ENCODE peak calls at places on chromosomes 7 and 10, in ten cellular contexts. O, H, A, N, Y, B, F, K, C and Q are unnamed samples.

GRCh38 chr10:80202934-80203834 is 2.2 kb downstream of the ANXA11 start:
- DNase-seq in O (peak), H (no peak), A (peak), N (peak), Y (peak), B (no peak), F (no peak), K (peak), C (peak), Q (no peak)

GRCh38 chr10:100744980-100745881 is at the start of gene PAX2:
- DNase-seq in O (peak), H (no peak), A (no peak), N (peak), Y (no peak), B (no peak), F (peak), K (no peak), C (no peak), Q (no peak)

GRCh38 chr7:67724955-67725354 is 728.3 kb downstream of the TYW1 start:
- DNase-seq in O (no peak), H (no peak), A (no peak), N (no peak), Y (no peak), B (no peak), F (no peak), K (no peak), C (no peak), Q (no peak)

GRCh38 chr7:144835166-144835611 is 664 bp downstream of the TPK1 start:
- DNase-seq in O (no peak), H (no peak), A (peak), N (peak), Y (peak), B (no peak), F (no peak), K (no peak), C (peak), Q (no peak)

GRCh38 chr7:39430441-39430840 is 135.8 kb upstream of the YAE1 start:
- DNase-seq in O (no peak), H (no peak), A (no peak), N (no peak), Y (no peak), B (no peak), F (no peak), K (no peak), C (no peak), Q (no peak)

GRCh38 chr10:133100706-133101463 is 13.2 kb downstream of the ADGRA1 start:
- DNase-seq in O (no peak), H (no peak), A (no peak), N (no peak), Y (no peak), B (no peak), F (peak), K (no peak), C (no peak), Q (no peak)

GRCh38 chr7:50598455-50599343 is 33.5 kb upstream of the DDC start:
- DNase-seq in O (no peak), H (no peak), A (no peak), N (no peak), Y (no peak), B (no peak), F (no peak), K (no peak), C (no peak), Q (no peak)

GRCh38 chr10:28939352-28940157 is 262.2 kb downstream of the BAMBI start:
- DNase-seq in O (no peak), H (no peak), A (peak), N (peak), Y (no peak), B (peak), F (peak), K (no peak), C (no peak), Q (no peak)

GRCh38 chr7:142535123-142535779 is 214.0 kb upstream of the PRSS1 start:
- DNase-seq in O (peak), H (no peak), A (peak), N (no peak), Y (peak), B (no peak), F (no peak), K (no peak), C (peak), Q (no peak)

GRCh38 chr7:102993532-102994029 is 80.8 kb downstream of the LRRC17 start:
- DNase-seq in O (no peak), H (no peak), A (no peak), N (no peak), Y (no peak), B (no peak), F (no peak), K (no peak), C (no peak), Q (no peak)

GRCh38 chr10:13272164-13272571 is 27.7 kb downstream of the PHYH start:
- DNase-seq in O (no peak), H (peak), A (peak), N (peak), Y (no peak), B (no peak), F (no peak), K (no peak), C (no peak), Q (no peak)

GRCh38 chr10:13801907-13802288 is 215.1 kb downstream of the PRPF18 start:
- DNase-seq in O (no peak), H (no peak), A (no peak), N (no peak), Y (no peak), B (no peak), F (no peak), K (no peak), C (no peak), Q (no peak)

GRCh38 chr7:42106562-42106961 is 130.4 kb downstream of the GLI3 start:
- DNase-seq in O (no peak), H (no peak), A (no peak), N (no peak), Y (no peak), B (no peak), F (no peak), K (no peak), C (no peak), Q (no peak)

GRCh38 chr7:76217942-76218566 is 16.4 kb downstream of the SRRM3 start:
- DNase-seq in O (no peak), H (no peak), A (no peak), N (no peak), Y (no peak), B (no peak), F (no peak), K (no peak), C (no peak), Q (no peak)

GRCh38 chr10:115093286-115093775 is at the start of gene ATRNL1:
- DNase-seq in O (no peak), H (no peak), A (peak), N (peak), Y (no peak), B (no peak), F (peak), K (peak), C (no peak), Q (no peak)

GRCh38 chr10:110395350-110396283 is 90.9 kb upstream of the SMNDC1 start:
- DNase-seq in O (peak), H (no peak), A (peak), N (no peak), Y (peak), B (peak), F (no peak), K (no peak), C (peak), Q (no peak)

GRCh38 chr7:73734619-73735525 is 3.7 kb downstream of the ABHD11 start:
- DNase-seq in O (peak), H (peak), A (peak), N (peak), Y (peak), B (peak), F (no peak), K (peak), C (peak), Q (no peak)

GRCh38 chr10:117804470-117805011 is 242.2 kb downstream of the RAB11FIP2 start:
- DNase-seq in O (no peak), H (no peak), A (no peak), N (no peak), Y (peak), B (no peak), F (no peak), K (no peak), C (no peak), Q (no peak)

GRCh38 chr10:16950686-16951681 is 133.8 kb upstream of the RSU1 start:
- DNase-seq in O (peak), H (no peak), A (no peak), N (no peak), Y (no peak), B (no peak), F (no peak), K (no peak), C (peak), Q (no peak)
- TF ChIP-seq POLR2AphosphoS5 in O (no peak), H (no peak), A (no peak), N (no peak), Y (no peak), B (no peak), F (no peak), K (no peak), C (no peak), Q (no peak)

GRCh38 chr7:155380221-155380861 is 77.6 kb upstream of the EN2 start:
- DNase-seq in O (peak), H (no peak), A (peak), N (peak), Y (no peak), B (peak), F (peak), K (peak), C (peak), Q (no peak)
- TF ChIP-seq CTCF in O (peak), H (peak), A (peak), N (peak), Y (peak), B (peak), F (peak), K (peak), C (peak), Q (peak)

GRCh38 chr7:23598321-23598720 is 1.1 kb downstream of the CCDC126 start:
- DNase-seq in O (peak), H (no peak), A (no peak), N (no peak), Y (no peak), B (no peak), F (no peak), K (no peak), C (no peak), Q (no peak)

GRCh38 chr7:23597908-23598224 is 684 bp downstream of the CCDC126 start:
- DNase-seq in O (no peak), H (no peak), A (no peak), N (no peak), Y (no peak), B (no peak), F (no peak), K (no peak), C (no peak), Q (no peak)

GRCh38 chr7:23594879-23595604 is 2.1 kb upstream of the CCDC126 start:
- DNase-seq in O (peak), H (no peak), A (no peak), N (no peak), Y (peak), B (no peak), F (no peak), K (no peak), C (no peak), Q (no peak)

GRCh38 chr7:23600251-23600650 is 3.1 kb downstream of the CCDC126 start:
- DNase-seq in O (no peak), H (no peak), A (no peak), N (no peak), Y (no peak), B (no peak), F (no peak), K (no peak), C (no peak), Q (no peak)

GRCh38 chr7:23597064-23597907 is at the start of gene CCDC126:
- DNase-seq in O (peak), H (peak), A (peak), N (peak), Y (peak), B (peak), F (peak), K (peak), C (peak), Q (no peak)
- TF ChIP-seq POLR2A in O (no peak), H (no peak), A (peak), N (no peak), Y (peak), B (no peak), F (no peak), K (no peak), C (peak), Q (no peak)

GRCh38 chr10:102646610-102647432 is 2.5 kb downstream of the TRIM8 start:
- DNase-seq in O (peak), H (no peak), A (peak), N (no peak), Y (no peak), B (no peak), F (peak), K (peak), C (no peak), Q (no peak)
- TF ChIP-seq POLR2AphosphoS5 in O (no peak), H (no peak), A (no peak), N (no peak), Y (no peak), B (no peak), F (peak), K (peak), C (no peak), Q (no peak)

DNA sequence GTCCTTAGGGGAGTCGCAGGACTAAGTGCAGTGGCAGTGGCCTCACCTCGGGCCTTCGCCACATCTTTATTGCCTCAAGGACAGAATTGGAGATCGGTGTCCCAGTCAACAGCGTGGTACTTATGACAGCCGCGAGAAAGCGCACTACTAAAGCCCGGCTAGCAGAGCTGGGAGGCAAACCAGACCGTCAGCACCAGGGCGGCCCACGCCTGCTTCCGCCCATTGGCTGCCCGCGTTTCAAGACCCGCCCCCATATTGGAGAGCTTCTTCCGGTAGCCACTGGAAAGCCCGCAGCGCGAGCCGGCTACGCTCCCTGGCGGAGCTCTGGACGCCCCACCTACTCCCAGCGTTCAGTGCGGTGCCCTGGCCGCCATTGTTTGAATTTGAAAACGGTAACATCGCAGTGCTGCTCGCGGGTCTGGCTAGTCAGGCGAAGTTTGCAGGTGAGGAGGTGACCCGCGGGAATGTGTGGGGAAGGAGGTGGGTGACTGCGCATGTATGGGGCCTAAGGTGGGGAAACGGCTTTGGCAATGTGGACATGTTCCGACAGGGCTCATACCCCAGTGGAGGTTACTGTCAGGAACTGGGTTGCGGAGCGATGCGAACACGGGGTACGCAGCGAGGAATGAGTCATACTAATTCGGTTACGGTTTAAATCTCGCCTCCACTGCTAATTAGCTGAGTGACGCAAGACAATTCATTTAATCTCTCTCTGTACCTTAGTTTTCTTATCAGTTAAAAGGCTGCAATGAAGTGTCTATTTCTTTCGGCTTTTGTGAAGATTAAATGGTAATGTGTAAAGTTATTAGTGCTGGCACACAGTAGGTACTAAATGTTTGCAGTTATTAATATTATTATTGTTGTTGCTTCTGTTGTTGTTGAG is at the start of gene KIF20B:
- DNase-seq in O (peak), H (peak), A (peak), N (peak), Y (peak), B (peak), F (peak), K (peak), C (peak), Q (peak)
- TF ChIP-seq CTCF in O (no peak), H (no peak), A (peak), N (no peak), Y (peak), B (peak), F (peak), K (peak), C (no peak), Q (no peak)